ENCODE peak calls at places on chromosomes 3 and 15, in nine cellular contexts. U, E, D, S, C, Y, J, T and N are unnamed samples.

GRCh38 chr15:76988874-76989780 is 5.8 kb upstream of the PSTPIP1 start:
- DNase-seq in Y (no peak), T (no peak), E (no peak), U (no peak), C (no peak), S (no peak), J (no peak), D (no peak), N (no peak)

GRCh38 chr3:57949779-57950618 is 58.2 kb upstream of the FLNB start:
- DNase-seq in Y (no peak), U (no peak), E (peak; percentile 73), D (no peak), T (no peak), C (no peak), J (peak; percentile 30), S (no peak), N (peak; percentile 90)

GRCh38 chr3:161070980-161071663 is 34.0 kb downstream of the B3GALNT1 start:
- DNase-seq in U (no peak), C (no peak), J (no peak), E (no peak), D (no peak), T (no peak), Y (no peak), S (no peak), N (no peak)

GRCh38 chr15:90020041-90020735 is 19.1 kb downstream of the ZNF710 start:
- DNase-seq in U (peak; percentile 48), C (no peak), J (no peak), D (no peak), T (no peak), E (no peak), S (no peak), Y (no peak), N (no peak)

GRCh38 chr3:170724599-170724998 is 138.7 kb upstream of the SLC7A14 start:
- DNase-seq in Y (no peak), U (no peak), T (no peak), C (no peak), S (no peak), J (peak; percentile 65), D (no peak), E (peak; percentile 18), N (peak; percentile 74)

GRCh38 chr15:69997701-69998273 is 99.9 kb downstream of the TLE3 start:
- DNase-seq in J (peak; percentile 67), Y (no peak), E (peak; percentile 66), T (no peak), C (peak; percentile 81), U (no peak), D (no peak), S (no peak), N (peak; percentile 93)

GRCh38 chr3:187271582-187271981 is 20.0 kb downstream of the MASP1 start:
- DNase-seq in E (no peak), C (no peak), Y (no peak), D (no peak), J (no peak), U (no peak), S (no peak), T (no peak), N (no peak)

GRCh38 chr3:55936549-55937052 is 449.5 kb upstream of the WNT5A start:
- DNase-seq in Y (no peak), T (no peak), S (no peak), D (no peak), U (no peak), C (no peak), J (no peak), E (no peak), N (no peak)

GRCh38 chr3:107542665-107543064 is 19.9 kb downstream of the BBX start:
- DNase-seq in E (no peak), C (no peak), U (no peak), J (no peak), T (no peak), D (no peak), S (no peak), Y (no peak), N (no peak)

GRCh38 chr3:23889950-23890349 is 26.8 kb downstream of the NKIRAS1 start:
- DNase-seq in Y (no peak), D (no peak), E (no peak), J (no peak), C (no peak), U (no peak), S (no peak), T (no peak), N (no peak)

GRCh38 chr15:42282344-42282743 is 9.1 kb upstream of the TMEM87A start:
- DNase-seq in T (no peak), C (no peak), D (no peak), Y (no peak), J (no peak), S (no peak), U (no peak), E (no peak), N (no peak)

GRCh38 chr3:33808559-33808958 is 10.1 kb downstream of the PDCD6IP start:
- DNase-seq in U (no peak), D (no peak), C (no peak), S (no peak), T (no peak), J (no peak), E (no peak), Y (no peak), N (no peak)

GRCh38 chr3:126606021-126606420 is 47.3 kb upstream of the C3orf22 start:
- DNase-seq in D (no peak), J (no peak), S (no peak), E (no peak), C (no peak), T (no peak), Y (no peak), U (no peak), N (no peak)

GRCh38 chr3:50624634-50625033 is 7.7 kb downstream of the MAPKAPK3 start:
- DNase-seq in C (no peak), U (no peak), T (no peak), S (no peak), E (peak; percentile 38), D (no peak), Y (no peak), J (no peak), N (peak; percentile 68)

GRCh38 chr3:134666885-134667284 is 16.1 kb upstream of the KY start:
- DNase-seq in J (peak; percentile 49), Y (no peak), C (no peak), D (no peak), E (no peak), T (no peak), U (no peak), S (no peak), N (no peak)

GRCh38 chr15:69253156-69253555 is 45.6 kb upstream of the PAQR5 start:
- DNase-seq in S (no peak), C (peak; percentile 80), Y (no peak), T (no peak), J (peak; percentile 90), U (no peak), E (peak; percentile 76), D (no peak), N (peak; percentile 96)

GRCh38 chr15:51736069-51736468 is 1.4 kb downstream of the LYSMD2 start:
- DNase-seq in U (no peak), C (no peak), J (peak; percentile 50), Y (no peak), E (no peak), S (no peak), D (no peak), T (no peak), N (no peak)